ENCODE peak calls at places on chromosomes 16 and 17, in four cellular contexts. One of them, this sample, is unnamed.

GRCh38 chr16:26770547-26770946 is 296.2 kb upstream of the C16orf82 start:
- DNase-seq in spleen: no peak
- DNase-seq in cardiac muscle cell: no peak
- DNase-seq in lower lobe of right lung: no peak
- DNase-seq in this sample: no peak

GRCh38 chr17:58488428-58488890 is 251 bp upstream of the HSF5 start:
- DNase-seq in spleen: no peak
- DNase-seq in cardiac muscle cell: no peak
- DNase-seq in lower lobe of right lung: no peak
- DNase-seq in this sample: no peak

GRCh38 chr16:86723699-86724098 is 145.3 kb downstream of the FOXL1 start:
- DNase-seq in spleen: no peak
- DNase-seq in cardiac muscle cell: no peak
- DNase-seq in lower lobe of right lung: no peak
- DNase-seq in this sample: no peak

GRCh38 chr17:77783991-77784820 is 174.3 kb upstream of the TNRC6C start:
- DNase-seq in spleen: peak; percentile 86
- DNase-seq in cardiac muscle cell: no peak
- DNase-seq in lower lobe of right lung: no peak
- DNase-seq in this sample: no peak

GRCh38 chr17:50003916-50004315 is 8.9 kb upstream of the DLX3 start:
- DNase-seq in spleen: no peak
- DNase-seq in cardiac muscle cell: no peak
- DNase-seq in lower lobe of right lung: no peak
- DNase-seq in this sample: no peak

GRCh38 chr16:54630284-54630967 is 300.2 kb upstream of the IRX5 start:
- DNase-seq in spleen: no peak
- DNase-seq in cardiac muscle cell: peak; percentile 48
- DNase-seq in lower lobe of right lung: no peak
- DNase-seq in this sample: no peak

GRCh38 chr17:44005865-44006580 is 1.6 kb downstream of the NAGS start:
- DNase-seq in spleen: peak; percentile 89
- DNase-seq in cardiac muscle cell: peak; percentile 16
- DNase-seq in lower lobe of right lung: peak; percentile 75
- DNase-seq in this sample: no peak

GRCh38 chr16:12155235-12155634 is 178.7 kb downstream of the SNX29 start:
- DNase-seq in spleen: no peak
- DNase-seq in cardiac muscle cell: no peak
- DNase-seq in lower lobe of right lung: no peak
- DNase-seq in this sample: no peak

GRCh38 chr16:12613131-12613991 is 190.3 kb downstream of the CPPED1 start:
- DNase-seq in spleen: no peak
- DNase-seq in cardiac muscle cell: no peak
- DNase-seq in lower lobe of right lung: no peak
- DNase-seq in this sample: no peak

GRCh38 chr16:8611886-8612595 is 9.5 kb upstream of the METTL22 start:
- DNase-seq in spleen: no peak
- DNase-seq in cardiac muscle cell: peak; percentile 36
- DNase-seq in lower lobe of right lung: no peak
- DNase-seq in this sample: no peak

GRCh38 chr17:68950725-68951124 is 4.5 kb downstream of the ABCA8 start:
- DNase-seq in spleen: no peak
- DNase-seq in cardiac muscle cell: no peak
- DNase-seq in lower lobe of right lung: no peak
- DNase-seq in this sample: no peak

GRCh38 chr16:10256855-10257641 is 74.8 kb upstream of the GRIN2A start:
- DNase-seq in spleen: peak; percentile 81
- DNase-seq in cardiac muscle cell: peak; percentile 54
- DNase-seq in lower lobe of right lung: no peak
- DNase-seq in this sample: no peak

GRCh38 chr17:66711403-66711802 is 123.5 kb upstream of the CACNG5 start:
- DNase-seq in spleen: no peak
- DNase-seq in cardiac muscle cell: no peak
- DNase-seq in lower lobe of right lung: no peak
- DNase-seq in this sample: no peak

GRCh38 chr17:44219636-44220210 is at the start of gene UBTF:
- DNase-seq in spleen: peak; percentile 96
- DNase-seq in cardiac muscle cell: peak; percentile 77
- DNase-seq in lower lobe of right lung: peak; percentile 76
- DNase-seq in this sample: peak; percentile 70

GRCh38 chr16:87295259-87295658 is 21.9 kb downstream of the C16orf95 start:
- DNase-seq in spleen: no peak
- DNase-seq in cardiac muscle cell: no peak
- DNase-seq in lower lobe of right lung: no peak
- DNase-seq in this sample: no peak

GRCh38 chr16:11127610-11128195 is 128.3 kb downstream of the SOCS1 start:
- DNase-seq in spleen: no peak
- DNase-seq in cardiac muscle cell: no peak
- DNase-seq in lower lobe of right lung: no peak
- DNase-seq in this sample: no peak

GRCh38 chr17:29154516-29155234 is 25.5 kb downstream of the MYO18A start:
- DNase-seq in spleen: no peak
- DNase-seq in cardiac muscle cell: no peak
- DNase-seq in lower lobe of right lung: no peak
- DNase-seq in this sample: no peak

GRCh38 chr16:11835891-11836652 is 15.3 kb downstream of the RSL1D1 start:
- DNase-seq in spleen: no peak
- DNase-seq in cardiac muscle cell: peak; percentile 71
- DNase-seq in lower lobe of right lung: no peak
- DNase-seq in this sample: no peak

GRCh38 chr16:83854420-83854819 is 44.5 kb upstream of the MLYCD start:
- DNase-seq in spleen: no peak
- DNase-seq in cardiac muscle cell: no peak
- DNase-seq in lower lobe of right lung: no peak
- DNase-seq in this sample: no peak

GRCh38 chr17:50631195-50631907 is 3.3 kb upstream of the ABCC3 start:
- DNase-seq in spleen: no peak
- DNase-seq in cardiac muscle cell: peak; percentile 39
- DNase-seq in lower lobe of right lung: no peak
- DNase-seq in this sample: no peak

GRCh38 chr17:2423271-2423670 is 22.4 kb upstream of the MNT start:
- DNase-seq in spleen: no peak
- DNase-seq in cardiac muscle cell: no peak
- DNase-seq in lower lobe of right lung: no peak
- DNase-seq in this sample: no peak

GRCh38 chr17:39209317-39210092 is 9.4 kb downstream of the RPL19 start:
- DNase-seq in spleen: peak; percentile 91
- DNase-seq in cardiac muscle cell: peak; percentile 66
- DNase-seq in lower lobe of right lung: peak; percentile 83
- DNase-seq in this sample: no peak

GRCh38 chr17:75129576-75129975 is 2.0 kb downstream of the NT5C start:
- DNase-seq in spleen: peak; percentile 62
- DNase-seq in cardiac muscle cell: no peak
- DNase-seq in lower lobe of right lung: no peak
- DNase-seq in this sample: no peak

GRCh38 chr17:69575346-69575761 is 160.9 kb downstream of the MAP2K6 start:
- DNase-seq in spleen: no peak
- DNase-seq in cardiac muscle cell: peak; percentile 87
- DNase-seq in lower lobe of right lung: no peak
- DNase-seq in this sample: no peak

GRCh38 chr17:38508570-38508950 is 80.3 kb downstream of the ARHGAP23 start:
- DNase-seq in spleen: no peak
- DNase-seq in cardiac muscle cell: no peak
- DNase-seq in lower lobe of right lung: no peak
- DNase-seq in this sample: no peak

GRCh38 chr16:81937305-81938038 is 73.8 kb downstream of the SDR42E1 start:
- DNase-seq in spleen: no peak
- DNase-seq in cardiac muscle cell: peak; percentile 27
- DNase-seq in lower lobe of right lung: no peak
- DNase-seq in this sample: no peak

GRCh38 chr16:81936209-81936608 is 75.1 kb downstream of the SDR42E1 start:
- DNase-seq in spleen: no peak
- DNase-seq in cardiac muscle cell: no peak
- DNase-seq in lower lobe of right lung: no peak
- DNase-seq in this sample: no peak

GRCh38 chr16:81938331-81939163 is 72.7 kb downstream of the SDR42E1 start:
- DNase-seq in spleen: no peak
- DNase-seq in cardiac muscle cell: no peak
- DNase-seq in lower lobe of right lung: no peak
- DNase-seq in this sample: no peak

GRCh38 chr16:81940781-81941560 is 70.3 kb downstream of the SDR42E1 start:
- DNase-seq in spleen: no peak
- DNase-seq in cardiac muscle cell: peak; percentile 75
- DNase-seq in lower lobe of right lung: no peak
- DNase-seq in this sample: no peak

DNA sequence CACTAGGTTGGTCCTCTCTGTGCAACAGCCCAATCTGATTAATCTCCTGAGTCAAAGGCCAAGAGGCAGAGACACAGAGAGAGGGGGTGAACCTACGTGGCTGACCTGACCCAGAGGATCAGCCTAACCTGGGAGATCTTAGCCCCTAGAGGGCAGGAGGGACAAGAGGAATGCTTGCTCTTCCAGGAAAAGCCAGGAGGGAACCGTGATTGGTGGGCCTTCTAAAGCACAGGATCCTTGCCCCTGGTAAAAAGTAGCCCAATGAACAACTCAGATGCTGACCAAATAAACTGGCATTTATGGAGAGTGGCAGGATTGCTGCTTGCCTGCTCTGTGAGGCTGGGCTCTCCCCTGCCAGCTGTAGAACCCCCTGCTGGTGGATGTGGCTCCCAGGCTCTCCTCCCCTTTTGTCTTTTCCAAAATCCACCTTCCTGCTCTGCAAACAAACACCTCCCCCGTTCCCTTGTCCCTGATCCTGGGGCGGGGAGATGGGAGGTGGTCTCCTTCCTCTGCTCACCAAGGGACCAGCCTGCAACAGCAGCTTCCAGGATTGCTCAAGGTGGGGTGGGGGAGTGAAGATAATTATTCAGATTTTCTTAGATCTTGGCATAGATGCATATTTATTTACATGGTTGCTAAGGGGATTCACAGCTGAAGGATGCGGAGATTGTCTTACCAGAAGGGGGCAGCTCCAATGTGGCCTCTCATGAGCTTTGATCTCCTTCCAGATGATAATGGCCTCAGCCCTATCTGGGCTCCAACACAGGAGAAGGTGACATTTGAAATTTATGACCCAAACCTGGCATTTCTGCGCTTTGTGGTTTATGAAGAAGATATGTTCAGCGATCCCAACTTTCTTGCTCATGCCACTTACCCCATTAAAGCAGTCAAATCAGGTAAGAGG is 71.9 kb downstream of the SDR42E1 start:
- DNase-seq in spleen: no peak
- DNase-seq in cardiac muscle cell: no peak
- DNase-seq in lower lobe of right lung: no peak
- DNase-seq in this sample: no peak
- TF ChIP-seq CTCF in spleen: no peak
- TF ChIP-seq CTCF in cardiac muscle cell: no peak
- TF ChIP-seq CTCF in lower lobe of right lung: no peak
- TF ChIP-seq CTCF in this sample: peak; percentile 9

DNA sequence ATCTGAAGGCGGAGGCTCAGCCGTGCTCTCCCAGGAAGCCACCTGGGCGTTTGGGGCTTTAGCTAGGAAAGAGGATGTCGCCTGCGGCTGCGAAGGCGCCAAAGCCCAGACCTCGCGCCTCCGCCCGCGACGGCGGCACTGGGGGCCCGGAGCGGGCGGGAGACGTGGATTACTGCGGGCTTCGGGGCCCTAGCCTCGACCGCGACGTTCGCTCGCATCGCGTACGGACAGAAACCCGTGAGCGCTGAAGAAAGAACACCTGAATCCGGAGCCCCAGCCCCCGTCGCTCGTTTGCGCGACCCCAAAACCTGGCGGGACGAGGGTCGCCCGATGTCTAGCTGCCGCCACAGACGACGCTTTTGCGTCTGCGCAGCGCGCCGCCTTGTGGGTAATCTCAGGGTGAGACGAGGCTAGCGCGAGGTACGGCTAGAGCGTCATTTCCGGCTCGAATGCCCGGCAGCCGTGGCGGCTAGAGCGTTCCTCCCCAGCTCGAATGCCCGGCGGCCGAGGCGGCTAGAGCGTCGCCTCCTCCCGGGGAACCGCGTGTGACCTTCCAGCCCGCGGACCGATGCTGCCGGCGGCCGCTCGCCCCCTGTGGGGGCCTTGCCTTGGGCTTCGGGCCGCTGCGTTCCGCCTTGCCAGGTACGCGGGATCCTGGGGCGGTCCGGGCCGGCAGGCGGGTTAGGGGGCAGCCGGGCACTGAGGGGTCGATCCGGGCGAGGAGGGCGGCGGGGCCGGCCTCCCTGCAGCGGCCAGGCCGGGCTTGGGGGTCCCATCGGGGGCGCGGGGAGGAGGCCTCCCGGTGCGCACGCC is at the start of gene MRPL12:
- DNase-seq in spleen: peak; percentile 99
- DNase-seq in cardiac muscle cell: peak; percentile 94
- DNase-seq in lower lobe of right lung: peak; percentile 96
- DNase-seq in this sample: peak; percentile 94
- H3K27ac ChIP-seq in spleen: peak within 1 kb of the TSS; percentile 97
- H3K27ac ChIP-seq in cardiac muscle cell: peak within 1 kb of the TSS; percentile 89
- H3K27ac ChIP-seq in lower lobe of right lung: peak within 1 kb of the TSS; percentile 98
- H3K27ac ChIP-seq in this sample: peak within 1 kb of the TSS; percentile 84

GRCh38 chr17:41814195-41814594 is 1.4 kb downstream of the FKBP10 start:
- DNase-seq in spleen: no peak
- DNase-seq in cardiac muscle cell: peak; percentile 59
- DNase-seq in lower lobe of right lung: no peak
- DNase-seq in this sample: no peak
- H3K4me3 ChIP-seq in spleen: no peak overlapping the region
- H3K4me3 ChIP-seq in cardiac muscle cell: peak overlapping the region; percentile 92
- H3K4me3 ChIP-seq in lower lobe of right lung: no peak overlapping the region
- H3K4me3 ChIP-seq in this sample: no peak overlapping the region

DNA sequence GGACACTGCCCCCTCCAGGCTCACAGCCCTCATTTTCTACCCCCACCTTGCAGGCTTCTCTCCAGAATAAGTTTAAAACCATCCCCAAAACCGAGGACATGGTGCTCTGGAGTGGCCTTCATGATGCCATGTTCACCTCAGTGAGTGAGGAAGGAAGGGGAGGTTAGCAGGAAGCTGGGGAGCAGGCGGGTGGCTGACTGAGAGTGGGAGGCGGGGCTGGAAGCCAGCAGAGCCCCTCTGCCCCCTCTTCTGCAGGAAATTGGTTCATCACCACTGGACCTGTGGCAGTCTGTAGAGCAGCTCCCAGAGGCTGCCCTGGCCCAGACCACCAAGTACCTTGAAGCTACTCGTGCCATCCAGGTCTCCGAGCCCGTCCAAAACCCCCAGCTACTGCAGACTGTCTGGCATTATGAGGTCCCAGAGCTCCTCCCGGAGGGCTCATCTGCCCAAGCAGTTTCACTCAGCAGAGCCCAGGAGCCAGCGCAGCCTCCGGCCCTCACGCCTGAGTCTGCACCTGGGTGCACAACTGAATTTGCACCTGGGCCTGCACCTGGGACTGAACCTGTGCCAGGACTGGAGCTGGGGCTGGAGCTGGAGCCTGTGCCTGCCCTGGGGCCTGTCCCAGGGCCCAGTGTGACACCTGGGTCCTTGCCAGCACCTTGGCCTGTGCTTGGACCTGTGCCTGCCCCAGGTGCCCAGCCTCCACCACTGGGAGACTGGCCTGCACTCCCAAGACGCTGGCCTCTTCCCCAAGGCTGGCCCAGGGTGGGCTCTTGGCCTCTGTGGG is 19.0 kb downstream of the C16orf96 start:
- DNase-seq in spleen: no peak
- DNase-seq in cardiac muscle cell: no peak
- DNase-seq in lower lobe of right lung: no peak
- DNase-seq in this sample: no peak
- TF ChIP-seq CTCF in spleen: no peak
- TF ChIP-seq CTCF in cardiac muscle cell: no peak
- TF ChIP-seq CTCF in lower lobe of right lung: no peak
- TF ChIP-seq CTCF in this sample: no peak

GRCh38 chr16:90022209-90023077 is 3.2 kb upstream of the DBNDD1 start:
- DNase-seq in spleen: peak; percentile 96
- DNase-seq in cardiac muscle cell: peak; percentile 91
- DNase-seq in lower lobe of right lung: peak; percentile 96
- DNase-seq in this sample: peak; percentile 92
- H3K27ac ChIP-seq in spleen: peak overlapping the region; percentile 72
- H3K27ac ChIP-seq in cardiac muscle cell: no peak overlapping the region
- H3K27ac ChIP-seq in lower lobe of right lung: peak overlapping the region; percentile 72
- H3K27ac ChIP-seq in this sample: peak overlapping the region; percentile 61

GRCh38 chr16:25219070-25219737 is 2.5 kb downstream of the AQP8 start:
- DNase-seq in spleen: no peak
- DNase-seq in cardiac muscle cell: no peak
- DNase-seq in lower lobe of right lung: no peak
- DNase-seq in this sample: no peak
- H3K4me3 ChIP-seq in spleen: no peak overlapping the region
- H3K4me3 ChIP-seq in cardiac muscle cell: no peak overlapping the region
- H3K4me3 ChIP-seq in lower lobe of right lung: no peak overlapping the region
- H3K4me3 ChIP-seq in this sample: no peak overlapping the region